ENCODE peak calls at places on chromosomes 6 and 20, in ten cellular contexts. S, J, N, C, B, L, Q, E, F and A are unnamed samples.

GRCh38 chr20:10855031-10855430 is 181.2 kb upstream of the JAG1 start:
- DNase-seq in C (no peak), J (no peak), L (no peak), B (no peak), N (no peak), S (no peak), E (no peak), Q (no peak), F (no peak), A (peak)

GRCh38 chr20:32457476-32457986 is 99.4 kb downstream of the ASXL1 start:
- DNase-seq in E (no peak), J (peak), L (no peak), C (no peak), B (peak), F (peak), N (peak), S (peak), Q (peak), A (peak)

GRCh38 chr6:4888841-4889240 is 112.6 kb downstream of the CDYL start:
- DNase-seq in S (no peak), B (no peak), C (no peak), F (no peak), L (no peak), Q (no peak), E (no peak), J (no peak), N (no peak), A (peak)

GRCh38 chr6:125301435-125302391 is at the start of gene HDDC2:
- DNase-seq in F (peak), J (peak), L (no peak), C (peak), S (peak), N (peak), E (peak), B (peak), Q (peak), A (peak)

GRCh38 chr6:125858427-125859320 is 67.9 kb downstream of the NCOA7 start:
- DNase-seq in L (peak), F (peak), J (peak), S (peak), N (peak), B (peak), E (no peak), C (no peak), Q (no peak), A (peak)

GRCh38 chr6:1745814-1746213 is 136.1 kb downstream of the FOXC1 start:
- DNase-seq in E (no peak), L (no peak), C (no peak), N (no peak), Q (no peak), J (no peak), F (no peak), B (no peak), S (no peak), A (no peak)

GRCh38 chr6:5190467-5190866 is 70.3 kb downstream of the LYRM4 start:
- DNase-seq in L (no peak), C (no peak), E (no peak), B (no peak), N (peak), J (peak), Q (no peak), S (no peak), F (no peak), A (peak)

GRCh38 chr6:70884074-70884983 is 72.5 kb downstream of the B3GAT2 start:
- DNase-seq in F (peak), C (peak), Q (peak), S (peak), J (peak), L (peak), N (peak), E (no peak), B (peak), A (peak)

GRCh38 chr6:148316308-148316707 is 26.3 kb upstream of the SASH1 start:
- DNase-seq in Q (no peak), L (no peak), B (peak), N (no peak), F (no peak), C (no peak), J (no peak), E (no peak), S (no peak), A (no peak)

GRCh38 chr6:132900849-132901248 is 86.5 kb downstream of the RPS12 start:
- DNase-seq in B (no peak), Q (no peak), F (no peak), J (no peak), N (no peak), C (no peak), S (no peak), L (no peak), E (no peak), A (no peak)
- H3K4me3 ChIP-seq in B (no peak), Q (no peak), F (no peak), J (no peak), N (no peak), C (no peak), S (no peak), L (no peak), E (no peak), A (no peak)

GRCh38 chr20:36754656-36755222 is 8.8 kb upstream of the NDRG3 start:
- DNase-seq in E (no peak), B (peak), J (peak), F (peak), S (peak), C (no peak), Q (no peak), L (peak), N (peak), A (peak)
- TF ChIP-seq CTCF in E (peak), B (peak), J (peak), F (peak), S (peak), C (peak), Q (peak), L (peak), N (peak), A (peak)

DNA sequence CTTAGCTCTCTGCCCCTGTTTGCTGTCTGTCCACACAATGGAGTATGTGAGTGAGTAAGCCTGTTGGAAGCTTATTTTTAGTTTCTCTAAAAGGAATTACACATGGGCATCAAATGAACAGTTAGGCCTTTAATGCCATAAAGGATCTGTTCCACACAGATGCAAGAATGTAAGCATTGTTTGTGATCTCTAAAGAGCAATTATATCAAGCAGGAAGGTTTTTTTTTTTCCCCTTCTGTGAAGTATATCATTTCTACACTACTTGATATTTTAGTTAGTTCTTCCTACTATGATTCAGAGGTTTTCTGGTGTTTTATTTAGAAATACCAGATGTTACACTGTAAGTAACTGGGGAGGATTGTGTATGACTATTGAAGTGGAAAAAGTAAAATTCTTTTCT is 627.5 kb downstream of the COL12A1 start:
- DNase-seq in Q (no peak), N (peak), S (no peak), F (no peak), J (no peak), B (no peak), L (peak), E (no peak), C (peak), A (peak)
- H3K4me3 ChIP-seq in Q (no peak), N (no peak), S (no peak), F (no peak), J (no peak), B (no peak), L (no peak), E (no peak), C (no peak), A (no peak)

DNA sequence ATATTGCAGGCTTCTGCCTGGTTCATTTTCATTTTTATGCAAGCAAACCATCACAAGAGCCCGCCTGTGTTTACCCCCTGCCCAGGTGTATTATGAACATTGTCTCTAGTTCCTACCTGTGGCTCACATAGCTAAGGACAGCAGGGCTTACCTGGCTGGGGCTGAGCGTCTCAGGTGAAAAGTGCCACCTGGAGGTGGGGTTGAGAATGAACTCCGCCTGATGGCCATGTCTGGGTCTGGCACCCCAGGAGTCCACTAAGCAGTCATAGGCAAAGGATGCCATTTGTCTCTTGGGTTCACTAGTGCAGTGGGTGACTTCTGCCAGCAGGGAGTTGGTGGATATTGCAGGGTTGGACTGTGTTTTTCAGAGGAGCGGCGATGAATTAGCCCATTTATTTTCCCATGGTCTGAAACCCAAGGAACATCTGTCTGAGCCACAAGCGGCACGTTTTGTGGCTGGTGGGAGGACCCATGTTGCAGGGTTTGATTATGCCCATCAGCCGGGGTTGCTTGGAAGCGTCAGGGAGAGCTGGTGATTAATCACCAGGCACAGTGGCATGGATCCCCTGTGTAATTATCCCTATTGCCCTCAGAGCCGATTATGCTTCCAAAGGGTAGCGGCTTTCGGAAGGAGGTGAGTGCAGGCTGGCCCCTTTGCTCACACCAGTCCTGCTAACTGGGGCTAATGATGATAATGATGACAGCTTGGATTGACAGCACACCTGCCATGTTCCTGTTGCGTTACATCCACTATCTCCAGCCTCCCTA is 92.2 kb downstream of the CDH26 start:
- DNase-seq in Q (no peak), N (no peak), C (no peak), L (no peak), J (peak), S (no peak), F (no peak), E (no peak), B (peak), A (no peak)
- TF ChIP-seq CTCF in Q (no peak), N (no peak), C (peak), L (peak), J (peak), S (peak), F (no peak), E (no peak), B (peak), A (no peak)